ENCODE peak calls at places on chromosomes 12 and 14, in nine cellular contexts. S is left cardiac atrium; B is non-pigmented ciliary epithelial cell; Y is AG20443; U is Ammon's horn; O is glutamatergic neuron; W is NCI-H1105 treated with DMSO at 0.1 percent for 48 hours; N is stimulated activated CD8-positive, alpha-beta memory T cell treated with anti-CD3 and anti-CD28 coated beads, Interleukin-4, amount 100 ng/mL, for 4 hours; C is SW480. Z is an unnamed sample.

GRCh38 chr12:120639771-120640721 is at the start of gene CABP1:
- DNase-seq in N (peak), Y (no peak), B (no peak), W (peak), U (no peak), C (peak), S (no peak), O (peak), Z (peak)

GRCh38 chr12:28611115-28611435 is 420.8 kb downstream of the CCDC91 start:
- DNase-seq in U (no peak), B (peak), N (no peak), W (no peak), C (no peak), Y (peak), O (no peak), S (no peak), Z (no peak)

GRCh38 chr14:101241807-101242278 is 319.5 kb upstream of the DIO3 start:
- DNase-seq in Y (no peak), S (no peak), B (no peak), U (no peak), C (peak), W (no peak), N (no peak), O (no peak), Z (peak)

GRCh38 chr12:123098780-123099179 is 52.1 kb downstream of the PITPNM2 start:
- DNase-seq in U (no peak), Y (no peak), O (no peak), B (no peak), C (no peak), N (no peak), W (no peak), S (no peak), Z (no peak)

GRCh38 chr14:104219731-104220224 is 81.4 kb downstream of the KIF26A start:
- DNase-seq in U (no peak), W (no peak), C (no peak), N (no peak), S (no peak), Y (no peak), B (no peak), O (peak), Z (no peak)

GRCh38 chr14:32327255-32327961 is 1.7 kb upstream of the AKAP6 start:
- DNase-seq in C (no peak), O (no peak), B (no peak), W (no peak), U (no peak), N (no peak), Y (no peak), S (no peak), Z (no peak)

GRCh38 chr14:60686865-60687264 is 37.3 kb downstream of the SIX4 start:
- DNase-seq in U (no peak), O (no peak), Y (no peak), W (no peak), B (no peak), N (no peak), S (no peak), C (no peak), Z (no peak)

GRCh38 chr14:56422703-56423213 is 156.8 kb upstream of the TMEM260 start:
- DNase-seq in N (no peak), S (peak), O (peak), U (peak), C (peak), W (peak), B (peak), Y (peak), Z (no peak)

GRCh38 chr14:52253503-52253902 is 14.0 kb upstream of the PTGDR start:
- DNase-seq in W (no peak), O (no peak), B (no peak), C (no peak), Y (peak), S (no peak), U (no peak), N (no peak), Z (no peak)

GRCh38 chr12:40829738-40830144 is 137.5 kb downstream of the CNTN1 start:
- DNase-seq in C (no peak), B (no peak), O (no peak), U (no peak), N (no peak), W (no peak), Y (no peak), S (no peak), Z (no peak)

GRCh38 chr12:79069009-79069408 is 204.4 kb downstream of the SYT1 start:
- DNase-seq in O (no peak), B (no peak), S (no peak), C (peak), U (no peak), Y (no peak), N (no peak), W (peak), Z (no peak)

GRCh38 chr12:106767954-106768501 is 6.5 kb upstream of the RIC8B start:
- DNase-seq in B (no peak), U (no peak), C (no peak), O (no peak), S (no peak), Y (no peak), W (no peak), N (no peak), Z (no peak)

GRCh38 chr14:88463318-88463717 is 77.9 kb downstream of the SPATA7 start:
- DNase-seq in O (no peak), W (no peak), Y (no peak), N (no peak), C (no peak), B (no peak), S (no peak), U (no peak), Z (no peak)

GRCh38 chr14:106021832-106022231 is 495.4 kb downstream of the TMEM121 start:
- DNase-seq in B (no peak), N (no peak), U (no peak), Y (no peak), W (no peak), O (no peak), C (no peak), S (no peak), Z (no peak)

GRCh38 chr14:66662374-66662773 is 154.4 kb downstream of the GPHN start:
- DNase-seq in S (no peak), W (no peak), B (no peak), O (no peak), C (no peak), U (no peak), N (no peak), Y (no peak), Z (no peak)

GRCh38 chr12:115609356-115609755 is 668.1 kb downstream of the MED13L start:
- DNase-seq in O (no peak), N (no peak), U (no peak), W (no peak), B (no peak), S (no peak), Y (no peak), C (no peak), Z (no peak)

GRCh38 chr12:124939428-124940142 is 25.1 kb upstream of the UBC start:
- DNase-seq in Y (peak), B (peak), W (no peak), O (peak), U (peak), S (peak), C (peak), N (peak), Z (peak)

GRCh38 chr12:67456281-67456918 is 187.2 kb downstream of the CAND1 start:
- DNase-seq in Y (peak), C (no peak), S (peak), B (no peak), O (no peak), U (peak), W (peak), N (no peak), Z (no peak)

GRCh38 chr12:41772478-41772877 is 372.2 kb downstream of the GXYLT1 start:
- DNase-seq in C (no peak), Y (no peak), S (no peak), U (no peak), O (no peak), W (no peak), B (no peak), N (no peak), Z (no peak)

GRCh38 chr12:65670775-65671174 is 153.5 kb upstream of the HMGA2 start:
- DNase-seq in S (no peak), O (no peak), U (no peak), Y (peak), W (no peak), N (no peak), C (no peak), B (no peak), Z (no peak)

GRCh38 chr14:67241416-67242362 is at the start of gene PALS1:
- DNase-seq in U (peak), N (no peak), B (peak), C (peak), Y (peak), W (peak), O (peak), S (no peak), Z (no peak)

GRCh38 chr12:57983858-57984505 is 42.6 kb downstream of the ATP23 start:
- DNase-seq in O (no peak), N (no peak), U (no peak), B (no peak), C (no peak), S (no peak), W (no peak), Y (no peak), Z (no peak)

GRCh38 chr14:60705100-60705499 is 19.1 kb downstream of the SIX4 start:
- DNase-seq in S (no peak), N (no peak), B (no peak), U (no peak), O (no peak), W (no peak), Y (no peak), C (no peak), Z (no peak)

GRCh38 chr14:80902608-80903007 is 38.9 kb downstream of the CEP128 start:
- DNase-seq in C (no peak), U (no peak), S (no peak), Y (no peak), B (no peak), W (no peak), O (no peak), N (no peak), Z (no peak)

GRCh38 chr12:32483499-32483898 is 84.1 kb downstream of the FGD4 start:
- DNase-seq in N (no peak), C (no peak), U (peak), Y (no peak), B (no peak), W (no peak), S (no peak), O (no peak), Z (no peak)